ENCODE peak calls at places on chromosomes 12 and 14, in five cellular contexts. N is fibroblast of mammary gland, Y is endothelial cell, A is choroid plexus epithelial cell, B is IMR-90. D is an unnamed sample.

GRCh38 chr14:94879504-94879903 is 109.6 kb upstream of the GSC start:
- DNase-seq in Y (no peak), B (no peak), A (no peak), N (no peak), D (no peak)

GRCh38 chr14:90564496-90564895 is 167.7 kb downstream of the CALM1 start:
- DNase-seq in A (no peak), N (no peak), B (no peak), Y (no peak), D (no peak)

GRCh38 chr14:99946652-99947489 is 118.4 kb upstream of the EVL start:
- DNase-seq in A (no peak), B (no peak), N (no peak), Y (peak), D (no peak)

GRCh38 chr12:126874427-126875026 is 1392.4 kb upstream of the TMEM132C start:
- DNase-seq in Y (peak), A (peak), N (peak), B (no peak), D (no peak)

GRCh38 chr14:36751116-36751515 is 89.5 kb downstream of the PAX9 start:
- DNase-seq in N (no peak), Y (no peak), B (no peak), A (no peak), D (peak)

GRCh38 chr14:54048311-54048710 is 91.7 kb upstream of the BMP4 start:
- DNase-seq in Y (no peak), A (no peak), B (no peak), N (no peak), D (no peak)

GRCh38 chr12:54394281-54394719 is 9.8 kb upstream of the ZNF385A start:
- DNase-seq in Y (peak), B (peak), N (peak), A (peak), D (peak)

GRCh38 chr12:92034858-92035401 is 110.7 kb downstream of the BTG1 start:
- DNase-seq in B (peak), A (peak), N (peak), Y (peak), D (peak)

GRCh38 chr12:69570545-69571399 is 14.5 kb upstream of the CCT2 start:
- DNase-seq in N (peak), Y (peak), A (peak), B (peak), D (peak)

GRCh38 chr14:89845346-89845745 is 109.2 kb downstream of the EFCAB11 start:
- DNase-seq in N (peak), A (peak), Y (no peak), B (peak), D (peak)

GRCh38 chr12:31363826-31364225 is 37.9 kb upstream of the SINHCAF start:
- DNase-seq in A (no peak), N (no peak), Y (no peak), B (no peak), D (no peak)

GRCh38 chr14:92933481-92933880 is 10.5 kb downstream of the CHGA start:
- DNase-seq in N (no peak), A (no peak), Y (no peak), B (no peak), D (no peak)
- TF ChIP-seq CTCF in N (no peak), A (no peak), Y (no peak), B (no peak), D (no peak)

DNA sequence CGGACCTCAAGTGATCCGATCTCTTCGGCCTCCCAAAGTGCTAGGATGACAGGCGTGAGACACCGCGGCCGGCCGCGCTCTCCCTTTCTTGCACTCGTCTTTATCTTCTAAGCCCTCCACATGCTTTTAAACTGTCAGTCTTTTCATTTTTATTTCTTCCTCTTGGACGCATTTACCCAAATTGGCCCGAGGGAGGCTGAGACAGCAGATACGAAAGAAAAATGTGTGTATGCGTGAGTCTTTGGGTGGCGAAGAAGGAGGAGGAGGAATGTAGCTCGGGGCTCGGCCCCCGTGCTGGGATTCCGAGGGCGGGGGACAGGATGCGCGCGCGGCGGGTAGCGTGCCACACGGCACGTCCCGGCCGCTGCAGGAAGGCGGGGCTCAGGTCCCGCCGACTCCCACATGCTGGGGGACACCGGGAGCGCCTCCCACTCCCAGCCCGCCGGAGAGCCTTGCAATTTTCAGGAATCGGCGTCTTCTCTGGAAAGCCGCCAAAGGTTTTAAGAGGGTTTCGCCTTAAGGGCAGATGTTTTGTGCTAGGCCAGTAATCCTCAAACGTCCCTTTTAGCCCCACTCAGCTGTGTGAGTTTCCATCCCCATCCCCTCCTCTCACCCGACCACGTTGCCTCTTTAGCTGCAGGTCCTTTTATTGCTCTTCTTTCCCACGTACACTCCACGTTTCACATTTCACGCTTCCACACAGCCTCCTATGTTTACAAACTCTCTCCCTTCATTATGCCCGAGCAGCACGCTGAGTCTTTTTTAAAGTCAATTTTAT is 34.7 kb upstream of the SLC2A3 start:
- DNase-seq in B (peak), Y (peak), A (peak), N (peak), D (peak)
- TF ChIP-seq CTCF in B (no peak), Y (no peak), A (peak), N (no peak), D (no peak)

DNA sequence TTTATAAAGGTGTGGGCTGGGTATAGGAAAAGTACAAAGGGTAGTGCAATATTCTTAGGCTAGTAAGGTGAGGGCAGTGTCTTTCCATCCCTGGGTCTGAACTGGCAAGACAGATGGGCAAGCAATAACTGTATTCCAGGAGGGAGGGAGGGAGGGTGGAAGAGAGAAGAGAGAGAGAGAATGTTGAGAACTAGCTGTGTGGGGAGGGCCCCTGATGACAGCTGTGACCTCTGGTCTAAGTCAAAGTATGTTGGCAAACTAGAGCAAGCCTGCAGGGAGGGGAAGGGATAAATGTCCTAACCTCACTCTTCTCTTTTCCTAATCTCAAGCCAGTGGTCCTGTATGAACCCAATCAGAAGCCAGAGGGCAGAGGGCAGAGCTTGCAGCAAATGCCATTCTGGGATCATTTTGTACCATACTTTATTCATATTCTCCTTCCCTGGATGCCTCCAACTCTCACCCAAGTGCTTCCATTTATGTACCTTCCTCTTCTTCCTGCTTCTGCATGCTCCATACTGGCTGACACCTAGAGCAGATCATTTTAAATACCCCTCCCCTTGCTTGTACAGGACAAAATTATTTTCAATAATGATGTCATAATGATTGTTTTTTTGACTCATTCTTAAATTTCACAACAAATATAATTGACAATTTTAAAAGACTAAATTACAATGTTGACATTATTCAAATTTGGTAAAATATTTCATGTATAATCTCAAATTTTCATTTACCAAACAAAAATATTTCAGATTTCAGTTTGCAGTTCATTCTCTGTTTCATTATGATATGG is 75.9 kb downstream of the AKAP6 start:
- DNase-seq in B (no peak), N (no peak), A (no peak), Y (no peak), D (no peak)
- TF ChIP-seq CTCF in B (no peak), N (no peak), A (no peak), Y (no peak), D (no peak)

DNA sequence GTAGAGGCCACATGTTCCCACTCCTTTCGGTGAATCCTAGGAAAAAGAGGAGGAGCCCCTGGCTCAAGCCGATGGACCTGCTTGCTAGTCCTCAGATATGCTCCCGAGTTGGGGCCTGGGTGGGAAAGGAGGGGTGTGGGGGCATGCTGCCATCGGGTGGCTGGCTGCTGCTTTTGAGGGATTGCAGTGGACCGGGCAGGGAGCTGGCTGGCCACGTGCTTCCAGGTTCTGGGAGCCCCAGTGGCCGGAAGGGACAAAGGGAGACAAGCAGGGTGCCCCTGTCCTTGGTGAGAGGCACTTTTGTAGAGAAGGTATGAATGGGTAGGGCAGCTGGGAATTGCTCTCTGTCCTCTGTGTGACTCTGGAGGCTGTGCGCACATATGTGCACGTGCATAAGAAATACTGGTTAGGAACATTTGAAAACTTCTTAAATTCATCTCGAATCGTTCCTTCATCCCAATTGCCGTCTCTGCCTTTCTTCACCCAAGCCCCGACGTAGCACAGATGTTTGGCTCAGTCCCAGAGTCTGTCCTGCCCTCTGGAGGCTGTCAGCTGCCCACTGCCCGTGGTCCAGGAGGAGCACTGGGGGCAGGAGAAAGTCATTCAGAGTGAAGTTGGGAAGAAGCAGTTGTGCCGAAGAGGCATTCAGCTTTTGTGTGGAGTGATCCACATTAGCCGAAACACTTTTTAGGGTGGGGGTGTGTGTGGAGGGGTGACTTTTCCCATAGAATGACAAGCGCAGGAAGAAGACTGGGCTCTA is 124.7 kb downstream of the TSPAN9 start:
- DNase-seq in Y (no peak), N (peak), A (no peak), B (no peak), D (no peak)
- TF ChIP-seq CTCF in Y (no peak), N (no peak), A (peak), B (no peak), D (no peak)

GRCh38 chr12:61530456-61530855 is 729.7 kb upstream of the USP15 start:
- DNase-seq in N (no peak), B (no peak), A (no peak), Y (no peak), D (peak)

GRCh38 chr12:61521258-61521657 is 738.9 kb upstream of the USP15 start:
- DNase-seq in A (no peak), N (no peak), B (no peak), Y (no peak), D (no peak)

GRCh38 chr12:61524851-61525250 is 735.4 kb upstream of the USP15 start:
- DNase-seq in B (no peak), Y (no peak), A (no peak), N (no peak), D (no peak)

GRCh38 chr12:61523276-61523992 is 736.8 kb upstream of the USP15 start:
- DNase-seq in N (no peak), Y (no peak), B (no peak), A (no peak), D (no peak)

GRCh38 chr12:61525331-61525730 is 734.9 kb upstream of the USP15 start:
- DNase-seq in N (no peak), A (no peak), B (no peak), Y (no peak), D (no peak)
- TF ChIP-seq CTCF in N (no peak), A (no peak), B (no peak), Y (no peak), D (no peak)

DNA sequence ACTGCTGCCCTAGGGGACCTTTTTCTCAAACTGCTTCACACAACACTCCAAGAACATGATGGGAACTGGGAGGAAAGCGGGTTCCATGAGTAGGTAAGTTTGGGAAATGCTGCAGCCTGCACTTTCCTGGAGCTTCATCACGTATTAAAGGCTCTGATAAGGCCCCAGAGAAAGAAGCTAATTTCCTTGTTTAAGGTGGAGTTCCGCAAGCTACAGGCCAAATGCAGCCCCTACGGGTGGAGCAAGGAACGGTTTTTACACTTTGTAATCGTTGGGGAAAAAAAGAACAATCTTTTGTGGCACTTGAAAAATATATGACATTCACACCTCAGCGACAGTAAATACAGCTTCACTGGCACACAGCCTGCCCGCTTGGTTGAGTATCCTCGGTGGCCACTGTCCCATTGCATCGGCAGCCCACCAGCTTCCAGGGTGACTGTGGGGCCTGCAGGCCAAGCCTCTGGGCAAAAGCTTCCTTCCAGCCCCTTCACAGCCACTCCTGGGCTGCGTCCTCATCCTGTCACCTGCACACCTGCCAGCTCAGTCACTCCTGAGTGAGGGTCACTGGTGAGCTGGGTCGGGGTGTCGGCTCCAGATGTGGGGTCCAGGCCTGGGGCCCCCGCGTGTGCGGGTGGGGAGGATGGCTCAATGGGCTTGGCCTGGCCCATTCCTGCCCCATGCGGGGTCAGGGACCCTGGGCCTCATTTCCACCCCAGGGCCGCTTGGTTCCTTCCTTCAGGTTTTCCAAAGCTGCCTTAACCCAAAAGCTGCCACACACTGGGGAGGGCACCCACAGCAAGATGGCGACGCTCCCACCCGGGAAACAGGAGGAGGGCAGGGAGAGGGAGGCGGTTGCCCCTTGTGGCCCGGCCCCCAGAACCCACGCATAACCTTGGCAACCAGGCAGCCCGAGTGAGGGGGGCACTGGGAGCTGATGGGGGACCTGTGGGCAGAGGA is 2.4 kb downstream of the AMN start:
- DNase-seq in B (no peak), Y (no peak), A (peak), N (no peak), D (no peak)
- TF ChIP-seq CTCF in B (no peak), Y (no peak), A (peak), N (peak), D (no peak)

GRCh38 chr14:24309538-24310386 is at the start of gene LTB4R2:
- DNase-seq in Y (no peak), N (no peak), B (no peak), A (no peak), D (peak)

GRCh38 chr14:24307156-24307574 is 612 bp downstream of the CIDEB start:
- DNase-seq in A (no peak), B (no peak), N (no peak), Y (no peak), D (no peak)

GRCh38 chr14:24307575-24308341 is at the start of gene CIDEB:
- DNase-seq in B (peak), A (peak), Y (peak), N (peak), D (peak)

GRCh38 chr14:24310387-24310665 is 386 bp downstream of the LTB4R2 start:
- DNase-seq in N (no peak), Y (no peak), B (no peak), A (no peak), D (no peak)

GRCh38 chr14:24308342-24309124 is 756 bp upstream of the CIDEB start:
- DNase-seq in B (no peak), N (no peak), A (no peak), Y (no peak), D (no peak)
- TF ChIP-seq CTCF in B (no peak), N (no peak), A (no peak), Y (no peak), D (no peak)

DNA sequence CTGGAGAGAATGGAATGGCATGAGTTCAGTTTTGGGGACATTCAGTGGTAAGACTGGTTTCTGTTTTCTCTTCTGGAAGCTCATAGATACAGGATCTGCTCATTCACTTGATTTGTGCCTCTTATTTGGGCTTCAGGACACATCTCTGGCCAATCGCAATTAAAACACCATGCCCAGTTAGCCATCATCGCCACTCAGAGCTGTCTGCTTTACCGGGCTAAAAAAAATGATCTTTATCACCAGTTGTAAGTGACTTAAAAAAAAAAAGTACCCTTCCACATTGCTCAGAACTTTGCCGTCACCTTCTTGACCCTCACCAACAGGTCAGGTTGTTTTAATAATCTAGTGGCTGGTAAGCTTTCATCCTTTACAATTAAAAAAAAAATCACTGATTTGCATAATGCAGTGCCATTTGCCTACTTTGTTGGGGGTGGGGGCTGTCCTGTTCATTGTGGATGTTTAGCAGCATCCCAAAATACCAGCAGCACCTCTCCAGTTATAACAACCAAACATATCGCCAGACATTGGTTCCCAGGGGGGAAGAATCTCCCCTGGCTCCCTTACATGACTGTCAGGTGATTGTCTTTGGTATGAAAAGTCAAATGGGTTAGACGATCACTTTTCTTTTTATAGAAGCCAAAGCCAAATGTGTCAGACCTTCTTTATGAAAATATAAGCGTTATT is 150.1 kb downstream of the PRKCH start:
- DNase-seq in N (peak), A (peak), B (no peak), Y (no peak), D (no peak)
- TF ChIP-seq CTCF in N (no peak), A (no peak), B (no peak), Y (no peak), D (no peak)

DNA sequence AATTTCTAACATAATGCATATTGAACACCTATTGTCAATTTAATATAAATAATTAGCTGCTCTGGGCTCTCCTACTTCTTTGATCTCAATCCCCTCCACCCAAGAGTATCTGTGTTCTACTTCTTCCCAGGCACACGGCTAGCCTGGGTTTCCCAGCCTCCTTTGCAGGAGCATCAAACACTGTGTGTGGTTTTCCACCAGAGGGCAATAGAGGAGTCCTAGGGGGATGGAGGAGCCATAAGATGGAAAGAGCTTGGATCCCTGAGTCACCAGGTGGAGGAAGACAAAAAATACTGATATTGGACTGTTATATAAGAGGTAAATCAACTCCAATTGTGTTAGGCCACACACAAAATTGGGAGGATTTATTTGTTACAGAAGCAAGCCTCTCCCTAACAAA is 333.7 kb downstream of the GLT1D1 start:
- DNase-seq in Y (no peak), A (peak), B (no peak), N (no peak), D (no peak)
- TF ChIP-seq CTCF in Y (no peak), A (peak), B (no peak), N (no peak), D (no peak)